ENCODE peak calls at places on chromosomes 13 and 19, in four cellular contexts. Y, G, P and Q are unnamed samples.

GRCh38 chr19:33722456-33723239 is 74.0 kb upstream of the KCTD15 start:
- DNase-seq in Y (no peak), G (no peak), P (no peak), Q (no peak)

GRCh38 chr13:113113846-113114271 is 8.3 kb downstream of the F7 start:
- DNase-seq in Y (no peak), G (no peak), P (no peak), Q (peak; percentile 0)

GRCh38 chr19:38656171-38656981 is 8.9 kb downstream of the ACTN4 start:
- DNase-seq in Y (peak; percentile 51), G (no peak), P (no peak), Q (no peak)

GRCh38 chr13:112617754-112618375 is 29.9 kb upstream of the TUBGCP3 start:
- DNase-seq in Y (no peak), G (no peak), P (no peak), Q (no peak)

GRCh38 chr13:113996081-113996911 is 22.4 kb upstream of the C13orf46 start:
- DNase-seq in Y (no peak), G (no peak), P (no peak), Q (no peak)

GRCh38 chr19:19562665-19563347 is 24.7 kb downstream of the CILP2 start:
- DNase-seq in Y (no peak), G (no peak), P (no peak), Q (no peak)

GRCh38 chr19:53545271-53546065 is 7.5 kb downstream of the ZNF331 start:
- DNase-seq in Y (no peak), G (peak; percentile 67), P (peak; percentile 42), Q (no peak)

GRCh38 chr19:41321600-41322270 is 11.8 kb downstream of the CCDC97 start:
- DNase-seq in Y (no peak), G (no peak), P (peak; percentile 60), Q (peak; percentile 41)

GRCh38 chr13:99432637-99433542 is 68.4 kb upstream of the TM9SF2 start:
- DNase-seq in Y (peak; percentile 87), G (peak; percentile 37), P (peak; percentile 49), Q (peak; percentile 62)

GRCh38 chr19:46764817-46765291 is 18.6 kb upstream of the STRN4 start:
- DNase-seq in Y (no peak), G (no peak), P (no peak), Q (peak; percentile 82)

GRCh38 chr19:19459707-19460251 is 54.3 kb downstream of the GATAD2A start:
- DNase-seq in Y (peak; percentile 68), G (peak; percentile 44), P (no peak), Q (peak; percentile 54)

GRCh38 chr19:51706296-51706695 is 13.2 kb downstream of the SPACA6 start:
- DNase-seq in Y (no peak), G (no peak), P (no peak), Q (no peak)

GRCh38 chr19:6866646-6867255 is 20.6 kb upstream of the ADGRE1 start:
- DNase-seq in Y (no peak), G (no peak), P (no peak), Q (peak; percentile 47)

GRCh38 chr13:61410669-61411297 is 4.9 kb downstream of the PCDH20 start:
- DNase-seq in Y (no peak), G (peak; percentile 11), P (peak; percentile 44), Q (no peak)

GRCh38 chr13:75372517-75372916 is 109.5 kb downstream of the TBC1D4 start:
- DNase-seq in Y (no peak), G (peak; percentile 50), P (peak; percentile 62), Q (no peak)

GRCh38 chr13:98004107-98004506 is 50.6 kb downstream of the IPO5 start:
- DNase-seq in Y (no peak), G (no peak), P (no peak), Q (no peak)

GRCh38 chr13:87661471-87661870 is 9.7 kb upstream of the SLITRK5 start:
- DNase-seq in Y (no peak), G (no peak), P (no peak), Q (no peak)

GRCh38 chr13:20360041-20360491 is 127.9 kb upstream of the GJB6 start:
- DNase-seq in Y (no peak), G (no peak), P (no peak), Q (no peak)

GRCh38 chr13:27264181-27264580 is 6.4 kb upstream of the RASL11A start:
- DNase-seq in Y (no peak), G (no peak), P (peak; percentile 35), Q (no peak)

GRCh38 chr13:27194895-27195764 is 23.5 kb upstream of the USP12 start:
- DNase-seq in Y (no peak), G (peak; percentile 89), P (peak; percentile 50), Q (no peak)

GRCh38 chr13:41751277-41751676 is 209.6 kb downstream of the VWA8 start:
- DNase-seq in Y (no peak), G (no peak), P (peak; percentile 54), Q (no peak)

GRCh38 chr19:44451687-44452086 is 3.4 kb upstream of the ZNF229 start:
- DNase-seq in Y (no peak), G (no peak), P (no peak), Q (no peak)

GRCh38 chr19:55034751-55035150 is 3.3 kb downstream of the GP6 start:
- DNase-seq in Y (no peak), G (no peak), P (no peak), Q (no peak)

GRCh38 chr13:114087430-114087829 is 45.0 kb downstream of the RASA3 start:
- DNase-seq in Y (no peak), G (no peak), P (peak; percentile 32), Q (no peak)

GRCh38 chr13:84360843-84361242 is 478.6 kb upstream of the SLITRK1 start:
- DNase-seq in Y (no peak), G (no peak), P (no peak), Q (no peak)

GRCh38 chr13:112783946-112784500 is 94.2 kb downstream of the ATP11A start:
- DNase-seq in Y (no peak), G (no peak), P (no peak), Q (no peak)

GRCh38 chr13:108795841-108796240 is 166.4 kb downstream of the MYO16 start:
- DNase-seq in Y (no peak), G (no peak), P (no peak), Q (no peak)

GRCh38 chr13:49082653-49083536 is 107.2 kb downstream of the FNDC3A start:
- DNase-seq in Y (no peak), G (peak; percentile 86), P (no peak), Q (no peak)

GRCh38 chr19:485583-486236 is 10.6 kb upstream of the MADCAM1 start:
- DNase-seq in Y (no peak), G (no peak), P (peak; percentile 74), Q (no peak)

GRCh38 chr13:59111711-59112110 is 1052.0 kb downstream of the DIAPH3 start:
- DNase-seq in Y (no peak), G (no peak), P (no peak), Q (no peak)

GRCh38 chr13:94371855-94372254 is 107.6 kb downstream of the DCT start:
- DNase-seq in Y (no peak), G (no peak), P (no peak), Q (no peak)

GRCh38 chr19:5934779-5935472 is 20.9 kb downstream of the CAPS start:
- DNase-seq in Y (no peak), G (no peak), P (peak; percentile 69), Q (no peak)

GRCh38 chr13:41802684-41803554 is 158.0 kb downstream of the VWA8 start:
- DNase-seq in Y (no peak), G (peak; percentile 21), P (no peak), Q (no peak)

GRCh38 chr13:100659578-100659977 is 15.0 kb downstream of the TMTC4 start:
- DNase-seq in Y (no peak), G (no peak), P (no peak), Q (no peak)

DNA sequence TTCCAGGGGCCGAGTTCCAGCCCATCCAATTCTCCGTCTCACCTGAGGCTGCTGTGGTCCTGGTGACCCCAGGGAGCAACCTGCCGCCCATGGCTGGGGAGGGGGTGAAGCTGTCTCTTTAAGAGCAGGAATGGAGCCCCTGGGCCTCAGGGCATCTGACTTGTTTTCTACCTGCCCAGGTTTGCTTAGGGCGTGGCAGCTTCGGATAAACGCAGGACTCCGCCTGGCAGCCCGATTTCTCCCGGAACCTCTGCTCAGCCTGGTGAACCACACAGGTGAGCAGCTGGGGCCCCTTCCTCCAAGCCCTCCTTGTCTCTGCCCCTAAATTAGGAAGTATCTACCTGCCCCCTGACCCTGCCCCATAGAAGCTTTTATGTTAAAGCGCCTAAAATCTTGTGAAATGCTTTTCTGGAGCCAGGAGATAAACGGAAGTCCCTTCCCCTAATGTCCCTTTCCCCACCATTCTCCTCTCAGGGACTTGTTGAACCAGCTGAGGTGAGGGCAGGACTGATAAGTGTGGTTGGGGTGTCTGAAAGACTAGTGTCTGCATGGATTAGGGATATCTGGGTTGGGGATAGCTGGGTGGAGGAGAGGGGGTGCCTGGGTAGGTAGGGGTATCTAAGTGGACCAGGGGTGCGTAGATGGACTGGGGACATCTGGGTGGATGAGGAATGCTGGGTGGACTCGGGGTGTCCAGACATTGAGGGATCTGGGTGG is 620 bp downstream of the FXYD3 start:
- DNase-seq in Y (no peak), G (peak; percentile 78), P (peak; percentile 70), Q (peak; percentile 83)
- H3K27ac ChIP-seq in Y (no peak overlapping the region), G (peak overlapping the region; percentile 100), P (peak overlapping the region; percentile 94), Q (peak overlapping the region; percentile 92)

DNA sequence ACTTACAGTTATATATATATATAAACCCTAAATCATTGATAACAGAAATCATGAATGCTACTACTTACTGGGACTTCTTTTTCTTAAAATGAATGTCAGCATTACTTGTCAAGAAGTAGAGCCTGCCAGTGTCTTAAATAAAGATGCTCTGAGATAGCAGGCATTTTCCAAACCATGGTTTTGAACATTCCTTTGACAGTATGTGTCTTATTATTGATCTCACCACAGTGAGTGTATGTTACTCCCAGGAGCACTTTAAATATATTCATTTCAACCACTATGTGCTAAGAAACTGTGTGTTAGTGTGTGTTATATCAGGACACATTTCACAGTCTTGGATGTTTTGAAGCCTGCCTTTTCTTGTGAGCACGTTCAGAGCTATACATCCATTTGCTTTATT is 28.2 kb downstream of the TNFRSF19 start:
- DNase-seq in Y (no peak), G (no peak), P (no peak), Q (no peak)
- H3K27ac ChIP-seq in Y (no peak overlapping the region), G (no peak overlapping the region), P (peak overlapping the region; percentile 78), Q (no peak overlapping the region)

DNA sequence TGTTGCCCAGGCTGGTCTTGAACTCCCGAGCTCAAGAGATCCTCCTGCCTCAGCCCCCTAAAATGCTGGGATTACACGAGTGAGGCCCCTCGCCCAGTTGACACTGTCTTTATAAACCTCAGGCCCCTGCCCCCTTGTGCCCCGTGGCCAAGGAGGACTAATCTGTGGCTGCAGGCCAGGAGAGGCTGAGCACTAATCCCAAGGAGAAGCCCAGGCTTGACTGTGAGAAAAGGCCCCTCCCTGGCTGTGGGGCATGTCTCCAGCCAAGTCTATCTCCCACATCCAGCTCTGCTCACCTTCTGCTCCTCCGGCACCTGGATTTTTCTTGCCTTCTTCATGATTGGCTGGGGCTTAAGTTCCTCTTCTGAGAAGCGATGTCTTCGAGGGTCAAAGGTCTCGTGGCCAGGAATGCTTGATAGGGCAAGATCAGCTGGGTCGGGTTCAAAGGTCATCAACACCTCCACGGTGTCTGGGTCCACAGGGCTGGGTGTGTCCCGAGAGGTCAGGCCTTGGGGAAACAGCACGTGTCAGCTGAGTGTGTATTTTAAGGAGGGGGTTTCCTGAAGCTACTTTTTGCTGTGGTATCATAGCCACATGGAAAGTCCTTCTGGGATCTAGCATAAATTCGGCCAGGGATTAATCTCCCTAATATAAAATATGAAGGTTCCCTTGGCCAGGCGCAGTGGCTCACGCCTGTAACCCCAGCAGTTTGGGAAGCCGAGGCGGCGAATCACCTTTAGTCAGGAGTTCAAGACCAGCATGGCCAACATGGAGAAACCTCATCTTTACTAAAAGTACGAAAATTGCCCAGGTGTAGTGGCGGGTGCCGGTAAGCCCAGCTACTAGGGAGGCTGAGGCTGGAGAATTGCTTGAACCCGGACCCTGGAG is 3.8 kb downstream of the DBP start:
- DNase-seq in Y (no peak), G (no peak), P (peak; percentile 54), Q (peak; percentile 70)
- H3K27ac ChIP-seq in Y (peak overlapping the region; percentile 88), G (peak overlapping the region; percentile 99), P (peak overlapping the region; percentile 44), Q (peak overlapping the region; percentile 94)

GRCh38 chr13:72462726-72463125 is 264.7 kb downstream of the MZT1 start:
- DNase-seq in Y (no peak), G (no peak), P (no peak), Q (no peak)

GRCh38 chr13:72458701-72459100 is 268.7 kb downstream of the MZT1 start:
- DNase-seq in Y (no peak), G (peak; percentile 2), P (no peak), Q (no peak)

GRCh38 chr13:72463561-72463960 is 263.9 kb downstream of the MZT1 start:
- DNase-seq in Y (no peak), G (no peak), P (peak; percentile 43), Q (peak; percentile 10)
- H3K27ac ChIP-seq in Y (no peak overlapping the region), G (no peak overlapping the region), P (peak overlapping the region; percentile 17), Q (no peak overlapping the region)